ENCODE peak calls at places on chromosomes 5 and 9, in eight cellular contexts. One of them, this sample, is unnamed.

GRCh38 chr9:131370638-131371037 is 23.2 kb upstream of the PRRC2B start:
- DNase-seq in activated T-helper 9 cell treated with anti-CD3 and anti-CD28 coated beads, Interleukin-2, amount 50 U/mL, for 16 hours: no peak
- DNase-seq in HEK293T: no peak
- DNase-seq in H9: no peak
- DNase-seq in activated CD4-positive, alpha-beta T cell treated with anti-CD3 and anti-CD28 coated beads for 36 hours: no peak
- DNase-seq in effector CD8-positive, alpha-beta T cell: no peak
- DNase-seq in fibroblast of the aortic adventitia: no peak
- DNase-seq in progenitor cell of endocrine pancreas: no peak
- DNase-seq in this sample: no peak

GRCh38 chr5:172798422-172799215 is 27.6 kb upstream of the DUSP1 start:
- DNase-seq in activated T-helper 9 cell treated with anti-CD3 and anti-CD28 coated beads, Interleukin-2, amount 50 U/mL, for 16 hours: no peak
- DNase-seq in HEK293T: no peak
- DNase-seq in H9: no peak
- DNase-seq in activated CD4-positive, alpha-beta T cell treated with anti-CD3 and anti-CD28 coated beads for 36 hours: no peak
- DNase-seq in effector CD8-positive, alpha-beta T cell: no peak
- DNase-seq in fibroblast of the aortic adventitia: peak; percentile 91
- DNase-seq in progenitor cell of endocrine pancreas: no peak
- DNase-seq in this sample: no peak

GRCh38 chr5:132747064-132747692 is at the start of gene CCNI2:
- DNase-seq in activated T-helper 9 cell treated with anti-CD3 and anti-CD28 coated beads, Interleukin-2, amount 50 U/mL, for 16 hours: peak; percentile 69
- DNase-seq in HEK293T: peak; percentile 49
- DNase-seq in H9: peak; percentile 84
- DNase-seq in activated CD4-positive, alpha-beta T cell treated with anti-CD3 and anti-CD28 coated beads for 36 hours: peak; percentile 72
- DNase-seq in effector CD8-positive, alpha-beta T cell: peak; percentile 48
- DNase-seq in fibroblast of the aortic adventitia: no peak
- DNase-seq in progenitor cell of endocrine pancreas: peak; percentile 24
- DNase-seq in this sample: peak; percentile 68

GRCh38 chr9:35102465-35102768 is 514 bp downstream of the STOML2 start:
- DNase-seq in activated T-helper 9 cell treated with anti-CD3 and anti-CD28 coated beads, Interleukin-2, amount 50 U/mL, for 16 hours: no peak
- DNase-seq in HEK293T: peak; percentile 12
- DNase-seq in H9: peak; percentile 35
- DNase-seq in activated CD4-positive, alpha-beta T cell treated with anti-CD3 and anti-CD28 coated beads for 36 hours: peak; percentile 34
- DNase-seq in effector CD8-positive, alpha-beta T cell: no peak
- DNase-seq in fibroblast of the aortic adventitia: no peak
- DNase-seq in progenitor cell of endocrine pancreas: no peak
- DNase-seq in this sample: no peak

GRCh38 chr9:91193658-91194391 is 167.9 kb downstream of the AUH start:
- DNase-seq in activated T-helper 9 cell treated with anti-CD3 and anti-CD28 coated beads, Interleukin-2, amount 50 U/mL, for 16 hours: peak; percentile 70
- DNase-seq in HEK293T: peak; percentile 70
- DNase-seq in H9: peak; percentile 76
- DNase-seq in activated CD4-positive, alpha-beta T cell treated with anti-CD3 and anti-CD28 coated beads for 36 hours: peak; percentile 92
- DNase-seq in effector CD8-positive, alpha-beta T cell: no peak
- DNase-seq in fibroblast of the aortic adventitia: peak; percentile 96
- DNase-seq in progenitor cell of endocrine pancreas: peak; percentile 72
- DNase-seq in this sample: no peak

GRCh38 chr9:122200960-122201635 is 27.7 kb downstream of the LHX6 start:
- DNase-seq in activated T-helper 9 cell treated with anti-CD3 and anti-CD28 coated beads, Interleukin-2, amount 50 U/mL, for 16 hours: no peak
- DNase-seq in HEK293T: no peak
- DNase-seq in H9: no peak
- DNase-seq in activated CD4-positive, alpha-beta T cell treated with anti-CD3 and anti-CD28 coated beads for 36 hours: no peak
- DNase-seq in effector CD8-positive, alpha-beta T cell: no peak
- DNase-seq in fibroblast of the aortic adventitia: peak; percentile 59
- DNase-seq in progenitor cell of endocrine pancreas: no peak
- DNase-seq in this sample: no peak

GRCh38 chr5:173864126-173865075 is 23.7 kb upstream of the CPEB4 start:
- DNase-seq in activated T-helper 9 cell treated with anti-CD3 and anti-CD28 coated beads, Interleukin-2, amount 50 U/mL, for 16 hours: no peak
- DNase-seq in HEK293T: no peak
- DNase-seq in H9: no peak
- DNase-seq in activated CD4-positive, alpha-beta T cell treated with anti-CD3 and anti-CD28 coated beads for 36 hours: no peak
- DNase-seq in effector CD8-positive, alpha-beta T cell: no peak
- DNase-seq in fibroblast of the aortic adventitia: no peak
- DNase-seq in progenitor cell of endocrine pancreas: no peak
- DNase-seq in this sample: no peak

GRCh38 chr9:928363-929042 is 48.0 kb upstream of the DMRT3 start:
- DNase-seq in activated T-helper 9 cell treated with anti-CD3 and anti-CD28 coated beads, Interleukin-2, amount 50 U/mL, for 16 hours: no peak
- DNase-seq in HEK293T: peak; percentile 35
- DNase-seq in H9: peak; percentile 63
- DNase-seq in activated CD4-positive, alpha-beta T cell treated with anti-CD3 and anti-CD28 coated beads for 36 hours: peak; percentile 17
- DNase-seq in effector CD8-positive, alpha-beta T cell: no peak
- DNase-seq in fibroblast of the aortic adventitia: no peak
- DNase-seq in progenitor cell of endocrine pancreas: peak; percentile 17
- DNase-seq in this sample: no peak

GRCh38 chr5:135245521-135246499 is 153.2 kb downstream of the MACROH2A1 start:
- DNase-seq in activated T-helper 9 cell treated with anti-CD3 and anti-CD28 coated beads, Interleukin-2, amount 50 U/mL, for 16 hours: no peak
- DNase-seq in HEK293T: no peak
- DNase-seq in H9: peak; percentile 16
- DNase-seq in activated CD4-positive, alpha-beta T cell treated with anti-CD3 and anti-CD28 coated beads for 36 hours: no peak
- DNase-seq in effector CD8-positive, alpha-beta T cell: no peak
- DNase-seq in fibroblast of the aortic adventitia: peak; percentile 78
- DNase-seq in progenitor cell of endocrine pancreas: no peak
- DNase-seq in this sample: no peak